ENCODE peak calls at places on chromosomes 3 and 15, in four cellular contexts. M is SK-N-SH, N is K562, D is HepG2. H is an unnamed sample.

GRCh38 chr15:59105839-59106238 is 893 bp downstream of the CCNB2 start:
- DNase-seq in D (no peak), N (no peak), M (peak; percentile 25), H (no peak)

GRCh38 chr3:124322966-124323365 is 331.0 kb upstream of the ROPN1 start:
- DNase-seq in D (no peak), N (no peak), M (no peak), H (no peak)

GRCh38 chr3:143643905-143644304 is 204.4 kb downstream of the SLC9A9 start:
- DNase-seq in D (no peak), N (no peak), M (no peak), H (no peak)

GRCh38 chr3:118955914-118956556 is 78.6 kb downstream of the IGSF11 start:
- DNase-seq in N (no peak), M (no peak), D (no peak), H (no peak)

GRCh38 chr15:31964586-31965307 is 65.6 kb upstream of the CHRNA7 start:
- DNase-seq in N (no peak), D (no peak), M (no peak), H (no peak)

GRCh38 chr3:115788921-115789470 is 165.7 kb downstream of the GAP43 start:
- DNase-seq in N (no peak), M (no peak), D (peak; percentile 48), H (no peak)

GRCh38 chr3:121574449-121574848 is 6.7 kb downstream of the ARGFX start:
- DNase-seq in N (peak; percentile 43), D (peak; percentile 58), M (no peak), H (peak; percentile 49)

GRCh38 chr3:129556890-129557736 is 14.1 kb downstream of the H1-8 start:
- DNase-seq in D (no peak), M (no peak), N (no peak), H (no peak)

GRCh38 chr3:115341208-115341607 is 194.1 kb upstream of the ZBTB20 start:
- DNase-seq in M (no peak), N (no peak), D (no peak), H (no peak)

GRCh38 chr3:55172913-55173312 is 245.1 kb upstream of the LRTM1 start:
- DNase-seq in N (no peak), D (no peak), M (no peak), H (no peak)

GRCh38 chr15:53837263-53837662 is 77.8 kb upstream of the WDR72 start:
- DNase-seq in D (peak; percentile 63), N (no peak), M (no peak), H (no peak)
- TF ChIP-seq FOXJ3 in D (no peak), N (no peak), M (no peak), H (no peak)

GRCh38 chr3:155946178-155946577 is 75.7 kb downstream of the GMPS start:
- DNase-seq in N (no peak), D (peak; percentile 20), M (no peak), H (no peak)

GRCh38 chr3:155944081-155944480 is 73.6 kb downstream of the GMPS start:
- DNase-seq in M (no peak), N (no peak), D (no peak), H (no peak)

GRCh38 chr3:155948476-155948875 is 78.0 kb downstream of the GMPS start:
- DNase-seq in N (no peak), M (no peak), D (no peak), H (no peak)

GRCh38 chr3:155949464-155950217 is 79.2 kb downstream of the GMPS start:
- DNase-seq in N (no peak), M (no peak), D (no peak), H (no peak)
- TF ChIP-seq FOXJ3 in N (no peak), M (no peak), D (no peak), H (no peak)

GRCh38 chr15:77656294-77656693 is 23.6 kb upstream of the LINGO1 start:
- DNase-seq in D (no peak), N (no peak), M (no peak), H (no peak)

GRCh38 chr15:77654975-77655374 is 22.3 kb upstream of the LINGO1 start:
- DNase-seq in M (peak; percentile 54), N (peak; percentile 72), D (peak; percentile 45), H (peak; percentile 76)

GRCh38 chr15:77664428-77664827 is 31.7 kb upstream of the LINGO1 start:
- DNase-seq in N (no peak), M (no peak), D (no peak), H (no peak)

GRCh38 chr15:77657629-77658238 is 25.0 kb upstream of the LINGO1 start:
- DNase-seq in M (no peak), N (no peak), D (no peak), H (no peak)

GRCh38 chr15:77659350-77660321 is 26.9 kb upstream of the LINGO1 start:
- DNase-seq in M (peak; percentile 91), N (peak; percentile 95), D (peak; percentile 74), H (peak; percentile 77)
- TF ChIP-seq FOXJ3 in M (no peak), N (no peak), D (no peak), H (no peak)

GRCh38 chr3:66482005-66482404 is 18.8 kb downstream of the LRIG1 start:
- DNase-seq in M (peak; percentile 21), N (no peak), D (no peak), H (no peak)

GRCh38 chr3:66481071-66482001 is 19.5 kb downstream of the LRIG1 start:
- DNase-seq in N (no peak), M (no peak), D (peak; percentile 99), H (no peak)

GRCh38 chr3:66484106-66484857 is 16.5 kb downstream of the LRIG1 start:
- DNase-seq in M (no peak), N (no peak), D (no peak), H (no peak)

GRCh38 chr3:66485291-66485968 is 15.4 kb downstream of the LRIG1 start:
- DNase-seq in M (no peak), D (no peak), N (no peak), H (no peak)

GRCh38 chr3:66483006-66483928 is 17.6 kb downstream of the LRIG1 start:
- DNase-seq in D (no peak), M (peak; percentile 16), N (no peak), H (peak; percentile 26)
- TF ChIP-seq FOXJ3 in D (no peak), M (no peak), N (no peak), H (no peak)

DNA sequence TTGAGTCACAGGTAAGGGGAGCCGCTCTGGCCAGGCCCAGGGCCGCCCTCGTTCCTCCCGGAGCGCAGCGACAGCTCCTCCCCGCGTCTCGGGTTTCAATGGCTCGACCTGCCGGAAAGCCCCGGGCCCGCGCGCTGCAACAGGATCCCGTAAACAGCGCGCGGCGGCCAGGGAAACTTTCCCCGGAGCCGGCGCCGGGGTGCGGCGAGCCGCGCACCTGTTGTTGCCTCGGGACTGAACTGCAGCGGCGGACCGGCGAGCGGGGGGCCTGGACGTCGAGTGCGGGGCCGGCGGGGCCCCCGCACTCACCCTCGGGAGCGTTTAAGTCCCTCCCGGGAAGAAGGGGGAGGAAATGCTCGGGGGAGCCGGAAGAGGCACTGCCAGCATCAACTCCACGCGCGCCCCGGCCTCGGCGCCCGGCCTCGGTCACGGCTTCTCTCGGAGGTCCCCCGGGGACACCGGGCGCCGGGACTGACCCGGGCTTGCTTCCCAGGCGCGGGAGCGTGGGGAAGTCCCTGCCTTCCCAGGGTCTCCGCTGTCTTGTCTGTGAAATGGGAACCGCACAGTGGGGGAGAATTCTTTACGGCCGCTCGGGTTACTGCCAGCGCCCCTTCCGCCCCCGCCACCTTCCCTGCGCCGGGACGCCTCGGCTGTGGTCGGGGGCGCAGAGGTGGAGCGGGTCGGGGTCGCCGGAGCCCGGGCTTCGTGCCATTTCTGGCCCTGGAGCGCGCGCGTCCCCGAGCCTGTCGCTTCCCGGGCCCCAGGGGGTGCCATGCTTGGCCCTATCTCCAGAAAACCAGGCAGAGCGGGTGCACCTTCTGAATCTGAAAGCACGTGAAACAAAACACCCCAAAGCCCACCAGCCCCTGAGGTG is 7.4 kb upstream of the PGPEP1L start:
- DNase-seq in N (peak; percentile 44), D (peak; percentile 28), M (peak; percentile 78), H (peak; percentile 85)
- TF ChIP-seq FOXJ3 in N (no peak), D (no peak), M (no peak), H (no peak)

GRCh38 chr15:87609474-87609873 is 647.1 kb downstream of the NTRK3 start:
- DNase-seq in M (no peak), D (no peak), N (no peak), H (no peak)
- TF ChIP-seq FOXJ3 in M (no peak), D (no peak), N (no peak), H (no peak)

GRCh38 chr15:71093089-71094024 is 21.9 kb upstream of the THSD4 start:
- DNase-seq in M (no peak), N (no peak), D (no peak), H (no peak)
- TF ChIP-seq FOXJ3 in M (no peak), N (no peak), D (no peak), H (no peak)

H was measured in WTC11.